ENCODE peak calls at places on chromosomes 4 and X, in seven cellular contexts. K, N, E, U, V, S and Z are unnamed samples.

GRCh38 chr4:103091601-103092223 is 7.9 kb downstream of the BDH2 start:
- DNase-seq in N (peak; percentile 69), V (peak; percentile 40), E (peak; percentile 72), U (peak; percentile 38), S (peak; percentile 21), K (peak; percentile 82), Z (peak; percentile 10)

GRCh38 chrX:132118361-132118760 is 9.5 kb downstream of the FRMD7 start:
- DNase-seq in U (no peak), E (no peak), N (peak; percentile 56), V (no peak), S (peak; percentile 6), K (no peak), Z (no peak)

GRCh38 chr4:37561803-37562207 is 124.4 kb downstream of the RELL1 start:
- DNase-seq in U (peak; percentile 73), K (peak; percentile 78), V (no peak), E (peak; percentile 72), S (no peak), N (no peak), Z (no peak)

GRCh38 chr4:177242651-177243296 is 66.9 kb upstream of the NEIL3 start:
- DNase-seq in N (no peak), V (no peak), E (peak; percentile 2), U (no peak), K (peak; percentile 33), S (no peak), Z (no peak)

GRCh38 chr4:186137193-186137792 is 32.8 kb downstream of the FAM149A start:
- DNase-seq in V (no peak), U (no peak), K (peak; percentile 52), E (no peak), S (no peak), N (no peak), Z (no peak)

GRCh38 chr4:8644966-8645752 is 52.6 kb downstream of the CPZ start:
- DNase-seq in U (no peak), K (no peak), E (no peak), V (no peak), N (peak; percentile 28), S (no peak), Z (no peak)

GRCh38 chrX:6778547-6779231 is 243.8 kb upstream of the VCX3A start:
- DNase-seq in S (peak; percentile 52), K (no peak), N (peak; percentile 42), U (no peak), E (no peak), V (peak; percentile 46), Z (no peak)

GRCh38 chr4:148061139-148061476 is 329.2 kb downstream of the ARHGAP10 start:
- DNase-seq in E (no peak), U (no peak), S (no peak), N (no peak), V (no peak), K (no peak), Z (no peak)

GRCh38 chrX:65596270-65596669 is 61.7 kb upstream of the LAS1L start:
- DNase-seq in U (no peak), N (no peak), V (no peak), K (peak; percentile 71), E (peak; percentile 42), S (no peak), Z (no peak)

GRCh38 chr4:125481334-125481733 is 166.6 kb downstream of the FAT4 start:
- DNase-seq in S (no peak), K (no peak), N (no peak), V (no peak), U (no peak), E (no peak), Z (no peak)

GRCh38 chrX:131741103-131741581 is 197.3 kb downstream of the OR13H1 start:
- DNase-seq in U (no peak), S (no peak), V (peak; percentile 89), N (no peak), E (no peak), K (no peak), Z (no peak)

GRCh38 chr4:88958080-88958479 is 98.9 kb downstream of the FAM13A start:
- DNase-seq in N (no peak), S (no peak), U (no peak), V (no peak), K (no peak), E (no peak), Z (no peak)

GRCh38 chr4:52984469-52984868 is 122.4 kb downstream of the RASL11B start:
- DNase-seq in S (no peak), E (peak; percentile 44), K (peak; percentile 37), N (no peak), V (no peak), U (no peak), Z (no peak)

DNA sequence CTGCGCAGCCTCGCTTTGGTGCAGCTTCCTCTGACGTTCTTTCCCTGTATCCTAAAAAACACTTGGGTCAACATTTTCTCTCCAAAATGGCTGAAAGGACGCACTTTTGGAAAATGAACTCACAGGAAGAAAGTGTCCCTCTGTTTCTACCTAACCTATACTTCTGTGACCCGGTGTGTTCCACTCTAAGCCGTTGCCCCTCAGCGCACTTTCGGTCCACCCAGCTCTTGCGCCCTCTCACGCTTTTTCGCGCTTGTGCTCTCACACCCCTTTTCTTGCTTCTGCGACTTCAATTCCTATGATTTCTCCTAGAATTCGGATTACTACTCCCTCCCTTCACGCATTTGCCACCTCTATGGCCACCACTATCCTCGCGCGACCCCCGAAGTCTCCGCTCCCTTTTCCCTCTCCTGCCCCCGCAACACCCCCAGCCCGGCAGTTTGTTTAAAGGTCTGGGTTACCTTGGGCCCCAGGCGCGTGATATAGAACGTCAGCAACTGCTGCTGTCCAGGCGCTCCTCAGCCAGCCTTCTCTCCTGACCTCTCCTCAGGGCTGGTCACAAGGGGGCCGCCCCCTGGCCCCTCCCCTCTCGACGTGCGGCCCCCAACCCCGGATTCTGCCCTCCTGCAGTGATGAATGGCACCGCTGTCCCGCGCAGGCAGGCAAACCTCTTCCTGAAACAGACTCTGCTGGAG is at the start of gene USP51:
- DNase-seq in N (peak; percentile 86), U (peak; percentile 4), E (no peak), V (peak; percentile 38), S (peak; percentile 24), K (peak; percentile 8), Z (no peak)
- TF ChIP-seq CTCF in N (no peak), U (no peak), E (peak; percentile 38), V (peak; percentile 37), S (peak; percentile 32), K (no peak), Z (no peak)

GRCh38 chrX:57519578-57520118 is 72.2 kb upstream of the ZXDB start:
- DNase-seq in E (no peak), S (no peak), K (no peak), U (no peak), N (no peak), V (no peak), Z (no peak)

DNA sequence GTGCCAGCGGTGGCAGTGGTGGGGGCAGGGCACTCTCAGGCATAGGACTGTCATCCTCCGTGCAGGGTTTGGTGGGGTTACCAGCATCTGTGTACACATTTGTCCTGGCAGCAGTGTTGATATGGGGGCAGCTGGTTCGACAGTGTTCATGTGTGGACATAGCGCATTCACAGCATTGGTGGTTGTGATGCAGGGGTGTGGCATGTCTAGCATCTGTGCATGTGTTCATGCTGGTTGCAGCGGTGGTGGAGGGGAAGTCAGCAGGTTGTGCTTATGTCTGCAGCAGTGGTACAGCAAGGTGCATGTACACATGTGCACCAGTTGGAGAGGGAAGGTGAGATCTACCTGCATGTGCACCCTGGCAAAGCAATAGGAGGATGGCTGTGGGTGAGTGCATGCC is 75.3 kb upstream of the ZXDB start:
- DNase-seq in S (no peak), U (no peak), E (no peak), V (no peak), N (peak; percentile 26), K (no peak), Z (no peak)
- TF ChIP-seq CTCF in S (no peak), U (no peak), E (no peak), V (no peak), N (no peak), K (no peak), Z (no peak)

GRCh38 chrX:81957900-81958545 is 756.1 kb downstream of the SH3BGRL start:
- DNase-seq in K (peak; percentile 1), S (no peak), V (no peak), U (peak; percentile 23), N (no peak), E (no peak), Z (no peak)
- TF ChIP-seq CTCF in K (no peak), S (peak; percentile 50), V (peak; percentile 38), U (no peak), N (peak; percentile 44), E (no peak), Z (no peak)

DNA sequence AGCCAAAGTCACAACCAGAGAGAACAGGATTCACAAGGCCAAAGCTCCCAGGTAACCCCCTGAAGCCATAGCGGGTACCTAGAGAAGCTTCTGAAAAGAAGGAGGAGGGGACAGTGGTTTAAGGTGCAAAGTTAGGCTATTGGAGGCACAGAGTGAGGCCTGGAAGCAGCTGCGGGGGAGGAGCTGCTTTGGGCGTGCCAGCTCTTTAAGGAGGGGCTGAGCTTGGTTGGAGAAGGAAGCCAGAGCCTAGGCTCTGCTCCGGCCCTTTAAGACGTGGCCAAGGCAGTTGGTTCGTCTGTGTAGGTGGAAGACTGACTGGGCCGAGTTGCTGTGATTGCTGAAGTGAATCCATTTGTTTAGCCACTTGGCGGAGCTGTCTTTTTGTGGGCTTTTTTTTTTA is 1.5 kb downstream of the KLF8 start:
- DNase-seq in S (no peak), V (peak; percentile 19), U (no peak), K (peak; percentile 63), N (peak; percentile 85), E (no peak), Z (no peak)
- TF ChIP-seq CTCF in S (peak; percentile 17), V (no peak), U (no peak), K (no peak), N (peak; percentile 48), E (no peak), Z (no peak)

GRCh38 chr4:158715787-158716186 is 7.4 kb downstream of the PPID start:
- DNase-seq in K (no peak), U (no peak), S (no peak), V (no peak), E (no peak), N (no peak), Z (no peak)

GRCh38 chr4:158714937-158715336 is 8.3 kb downstream of the PPID start:
- DNase-seq in U (no peak), E (no peak), V (no peak), S (no peak), N (no peak), K (no peak), Z (no peak)

GRCh38 chr4:158710814-158711213 is 12.4 kb downstream of the PPID start:
- DNase-seq in N (no peak), V (no peak), E (peak; percentile 19), S (no peak), U (no peak), K (peak; percentile 21), Z (no peak)
- TF ChIP-seq CTCF in N (peak; percentile 35), V (peak; percentile 19), E (peak; percentile 61), S (no peak), U (no peak), K (peak; percentile 10), Z (peak; percentile 9)

GRCh38 chr4:106329027-106329618 is 12.8 kb downstream of the AIMP1 start:
- DNase-seq in S (no peak), E (peak; percentile 57), V (no peak), K (peak; percentile 69), U (no peak), N (no peak), Z (no peak)
- TF ChIP-seq CTCF in S (peak; percentile 77), E (peak; percentile 89), V (peak; percentile 42), K (peak; percentile 66), U (peak; percentile 32), N (peak; percentile 86), Z (peak; percentile 75)